ENCODE peak calls at places on chromosome 5, in seven cellular contexts. One of them, this sample, is unnamed.
A peak's percentile ranks its signal among the peaks of the same experiment; 100 is the strongest.

GRCh38 chr5:6471252-6471651 is 22.6 kb downstream of the UBE2QL1 start:
- DNase-seq in SK-N-SH: no peak
- DNase-seq in HepG2: no peak
- DNase-seq in HCT116: no peak
- DNase-seq in K562: no peak
- DNase-seq in H1: no peak
- DNase-seq in GM12878: no peak
- DNase-seq in this sample: no peak

GRCh38 chr5:33371660-33372059 is 69.1 kb upstream of the TARS1 start:
- DNase-seq in SK-N-SH: no peak
- DNase-seq in HepG2: no peak
- DNase-seq in HCT116: no peak
- DNase-seq in K562: no peak
- DNase-seq in H1: no peak
- DNase-seq in GM12878: no peak
- DNase-seq in this sample: no peak

GRCh38 chr5:169626779-169627178 is 10.3 kb upstream of the DOCK2 start:
- DNase-seq in SK-N-SH: no peak
- DNase-seq in HepG2: no peak
- DNase-seq in HCT116: no peak
- DNase-seq in K562: no peak
- DNase-seq in H1: no peak
- DNase-seq in GM12878: no peak
- DNase-seq in this sample: no peak

GRCh38 chr5:134603059-134603458 is 29.6 kb downstream of the SAR1B start:
- DNase-seq in SK-N-SH: no peak
- DNase-seq in HepG2: no peak
- DNase-seq in HCT116: no peak
- DNase-seq in K562: no peak
- DNase-seq in H1: no peak
- DNase-seq in GM12878: no peak
- DNase-seq in this sample: no peak

GRCh38 chr5:68746220-68747076 is 347.4 kb upstream of the SLC30A5 start:
- DNase-seq in SK-N-SH: no peak
- DNase-seq in HepG2: no peak
- DNase-seq in HCT116: no peak
- DNase-seq in K562: no peak
- DNase-seq in H1: no peak
- DNase-seq in GM12878: no peak
- DNase-seq in this sample: no peak

GRCh38 chr5:5979362-5979760 is 399.0 kb downstream of the MED10 start:
- DNase-seq in SK-N-SH: no peak
- DNase-seq in HepG2: no peak
- DNase-seq in HCT116: no peak
- DNase-seq in K562: no peak
- DNase-seq in H1: no peak
- DNase-seq in GM12878: no peak
- DNase-seq in this sample: no peak

GRCh38 chr5:125654392-125654791 is 768.8 kb upstream of the GRAMD2B start:
- DNase-seq in SK-N-SH: no peak
- DNase-seq in HepG2: no peak
- DNase-seq in HCT116: no peak
- DNase-seq in K562: no peak
- DNase-seq in H1: no peak
- DNase-seq in GM12878: no peak
- DNase-seq in this sample: no peak

GRCh38 chr5:111950660-111951059 is 193.7 kb upstream of the NREP start:
- DNase-seq in SK-N-SH: no peak
- DNase-seq in HepG2: no peak
- DNase-seq in HCT116: no peak
- DNase-seq in K562: no peak
- DNase-seq in H1: no peak
- DNase-seq in GM12878: no peak
- DNase-seq in this sample: no peak

GRCh38 chr5:36701085-36701691 is 94.8 kb downstream of the SLC1A3 start:
- DNase-seq in SK-N-SH: no peak
- DNase-seq in HepG2: no peak
- DNase-seq in HCT116: no peak
- DNase-seq in K562: no peak
- DNase-seq in H1: no peak
- DNase-seq in GM12878: peak; percentile 55
- DNase-seq in this sample: no peak

GRCh38 chr5:116137544-116138378 is 52.9 kb downstream of the COMMD10 start:
- DNase-seq in SK-N-SH: peak; percentile 37
- DNase-seq in HepG2: peak; percentile 46
- DNase-seq in HCT116: peak; percentile 41
- DNase-seq in K562: peak; percentile 27
- DNase-seq in H1: no peak
- DNase-seq in GM12878: peak; percentile 12
- DNase-seq in this sample: peak; percentile 62

GRCh38 chr5:82465235-82465634 is 187.1 kb upstream of the RPS23 start:
- DNase-seq in SK-N-SH: no peak
- DNase-seq in HepG2: peak; percentile 28
- DNase-seq in HCT116: no peak
- DNase-seq in K562: no peak
- DNase-seq in H1: no peak
- DNase-seq in GM12878: no peak
- DNase-seq in this sample: no peak

GRCh38 chr5:95748133-95748532 is 17.0 kb downstream of the RHOBTB3 start:
- DNase-seq in SK-N-SH: no peak
- DNase-seq in HepG2: peak; percentile 36
- DNase-seq in HCT116: no peak
- DNase-seq in K562: no peak
- DNase-seq in H1: no peak
- DNase-seq in GM12878: no peak
- DNase-seq in this sample: no peak

GRCh38 chr5:136042665-136043121 is 13.9 kb downstream of the TGFBI start:
- DNase-seq in SK-N-SH: no peak
- DNase-seq in HepG2: peak; percentile 29
- DNase-seq in HCT116: no peak
- DNase-seq in K562: no peak
- DNase-seq in H1: no peak
- DNase-seq in GM12878: no peak
- DNase-seq in this sample: no peak

GRCh38 chr5:151683444-151683843 is 3.3 kb downstream of the SPARC start:
- DNase-seq in SK-N-SH: no peak
- DNase-seq in HepG2: no peak
- DNase-seq in HCT116: no peak
- DNase-seq in K562: no peak
- DNase-seq in H1: no peak
- DNase-seq in GM12878: no peak
- DNase-seq in this sample: no peak

GRCh38 chr5:159208508-159209437 is 580 bp downstream of the RNF145 start:
- DNase-seq in SK-N-SH: peak; percentile 73
- DNase-seq in HepG2: peak; percentile 9
- DNase-seq in HCT116: no peak
- DNase-seq in K562: peak; percentile 46
- DNase-seq in H1: no peak
- DNase-seq in GM12878: no peak
- DNase-seq in this sample: peak; percentile 23

GRCh38 chr5:44774279-44774880 is 34.4 kb upstream of the MRPS30 start:
- DNase-seq in SK-N-SH: peak; percentile 20
- DNase-seq in HepG2: peak; percentile 34
- DNase-seq in HCT116: peak; percentile 38
- DNase-seq in K562: peak; percentile 31
- DNase-seq in H1: no peak
- DNase-seq in GM12878: no peak
- DNase-seq in this sample: peak; percentile 70

GRCh38 chr5:112546946-112547647 is 128.0 kb upstream of the EPB41L4A start:
- DNase-seq in SK-N-SH: no peak
- DNase-seq in HepG2: no peak
- DNase-seq in HCT116: no peak
- DNase-seq in K562: no peak
- DNase-seq in H1: no peak
- DNase-seq in GM12878: no peak
- DNase-seq in this sample: no peak

GRCh38 chr5:176352116-176352878 is 9.3 kb downstream of the KIAA1191 start:
- DNase-seq in SK-N-SH: no peak
- DNase-seq in HepG2: no peak
- DNase-seq in HCT116: no peak
- DNase-seq in K562: no peak
- DNase-seq in H1: no peak
- DNase-seq in GM12878: peak; percentile 45
- DNase-seq in this sample: peak; percentile 28

GRCh38 chr5:145101246-145101645 is 733.9 kb downstream of the PRELID2 start:
- DNase-seq in SK-N-SH: no peak
- DNase-seq in HepG2: peak; percentile 2
- DNase-seq in HCT116: peak; percentile 2
- DNase-seq in K562: no peak
- DNase-seq in H1: no peak
- DNase-seq in GM12878: no peak
- DNase-seq in this sample: peak; percentile 15

GRCh38 chr5:150618588-150619281 is 21.7 kb upstream of the SYNPO start:
- DNase-seq in SK-N-SH: peak; percentile 61
- DNase-seq in HepG2: no peak
- DNase-seq in HCT116: no peak
- DNase-seq in K562: no peak
- DNase-seq in H1: no peak
- DNase-seq in GM12878: no peak
- DNase-seq in this sample: no peak

GRCh38 chr5:1686066-1686802 is 113.4 kb downstream of the MRPL36 start:
- DNase-seq in SK-N-SH: no peak
- DNase-seq in HepG2: no peak
- DNase-seq in HCT116: no peak
- DNase-seq in K562: no peak
- DNase-seq in H1: no peak
- DNase-seq in GM12878: no peak
- DNase-seq in this sample: no peak

GRCh38 chr5:82849885-82850284 is 227.3 kb downstream of the TMEM167A start:
- DNase-seq in SK-N-SH: no peak
- DNase-seq in HepG2: no peak
- DNase-seq in HCT116: no peak
- DNase-seq in K562: no peak
- DNase-seq in H1: no peak
- DNase-seq in GM12878: no peak
- DNase-seq in this sample: no peak

GRCh38 chr5:76388236-76388635 is 14.8 kb upstream of the IQGAP2 start:
- DNase-seq in SK-N-SH: no peak
- DNase-seq in HepG2: no peak
- DNase-seq in HCT116: no peak
- DNase-seq in K562: no peak
- DNase-seq in H1: no peak
- DNase-seq in GM12878: no peak
- DNase-seq in this sample: no peak
- TF ChIP-seq JUND in SK-N-SH: no peak
- TF ChIP-seq JUND in HepG2: no peak
- TF ChIP-seq JUND in HCT116: no peak
- TF ChIP-seq JUND in K562: no peak
- TF ChIP-seq JUND in H1: no peak
- TF ChIP-seq JUND in GM12878: no peak
- TF ChIP-seq JUND in this sample: no peak

GRCh38 chr5:120615967-120616645 is 152.0 kb downstream of the PRR16 start:
- DNase-seq in SK-N-SH: no peak
- DNase-seq in HepG2: no peak
- DNase-seq in HCT116: no peak
- DNase-seq in K562: no peak
- DNase-seq in H1: no peak
- DNase-seq in GM12878: no peak
- DNase-seq in this sample: no peak
- TF ChIP-seq JUND in SK-N-SH: peak; percentile 71
- TF ChIP-seq JUND in HepG2: no peak
- TF ChIP-seq JUND in HCT116: no peak
- TF ChIP-seq JUND in K562: no peak
- TF ChIP-seq JUND in H1: no peak
- TF ChIP-seq JUND in GM12878: no peak
- TF ChIP-seq JUND in this sample: no peak

GRCh38 chr5:79349047-79349446 is 113.1 kb downstream of the JMY start:
- DNase-seq in SK-N-SH: no peak
- DNase-seq in HepG2: no peak
- DNase-seq in HCT116: no peak
- DNase-seq in K562: no peak
- DNase-seq in H1: no peak
- DNase-seq in GM12878: no peak
- DNase-seq in this sample: no peak

DNA sequence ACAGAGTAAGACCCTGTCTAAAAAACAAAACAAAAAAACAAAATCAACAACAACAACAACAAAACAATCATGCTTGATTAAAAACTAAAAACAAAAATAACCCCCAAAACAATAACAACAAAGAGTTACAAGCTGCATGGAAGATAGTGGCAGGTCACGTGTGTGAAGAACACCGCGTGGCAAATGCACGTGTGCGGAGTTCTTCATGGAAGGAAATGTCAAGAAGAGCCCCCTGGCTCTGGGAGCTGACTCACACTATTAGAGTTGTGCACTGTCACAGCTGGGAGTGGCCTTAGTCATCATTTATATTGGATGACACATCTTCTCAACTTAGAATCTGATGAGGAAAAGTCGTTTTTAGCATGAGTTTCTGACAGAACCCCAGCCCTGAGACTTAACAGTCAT is 110.5 kb downstream of the JMY start:
- DNase-seq in SK-N-SH: no peak
- DNase-seq in HepG2: no peak
- DNase-seq in HCT116: peak; percentile 56
- DNase-seq in K562: peak; percentile 54
- DNase-seq in H1: no peak
- DNase-seq in GM12878: no peak
- DNase-seq in this sample: no peak
- TF ChIP-seq JUND in SK-N-SH: no peak
- TF ChIP-seq JUND in HepG2: no peak
- TF ChIP-seq JUND in HCT116: peak; percentile 77
- TF ChIP-seq JUND in K562: peak; percentile 89
- TF ChIP-seq JUND in H1: no peak
- TF ChIP-seq JUND in GM12878: no peak
- TF ChIP-seq JUND in this sample: no peak

GRCh38 chr5:171157775-171158174 is 151.3 kb upstream of the TLX3 start:
- DNase-seq in SK-N-SH: peak; percentile 77
- DNase-seq in HepG2: no peak
- DNase-seq in HCT116: no peak
- DNase-seq in K562: no peak
- DNase-seq in H1: no peak
- DNase-seq in GM12878: no peak
- DNase-seq in this sample: no peak

GRCh38 chr5:171158581-171158980 is 150.5 kb upstream of the TLX3 start:
- DNase-seq in SK-N-SH: no peak
- DNase-seq in HepG2: no peak
- DNase-seq in HCT116: no peak
- DNase-seq in K562: no peak
- DNase-seq in H1: no peak
- DNase-seq in GM12878: no peak
- DNase-seq in this sample: no peak

GRCh38 chr5:171152382-171152781 is 156.7 kb upstream of the TLX3 start:
- DNase-seq in SK-N-SH: peak; percentile 17
- DNase-seq in HepG2: no peak
- DNase-seq in HCT116: peak; percentile 22
- DNase-seq in K562: peak; percentile 9
- DNase-seq in H1: no peak
- DNase-seq in GM12878: no peak
- DNase-seq in this sample: peak; percentile 35

GRCh38 chr5:171157233-171157632 is 151.8 kb upstream of the TLX3 start:
- DNase-seq in SK-N-SH: no peak
- DNase-seq in HepG2: no peak
- DNase-seq in HCT116: no peak
- DNase-seq in K562: no peak
- DNase-seq in H1: no peak
- DNase-seq in GM12878: no peak
- DNase-seq in this sample: no peak

DNA sequence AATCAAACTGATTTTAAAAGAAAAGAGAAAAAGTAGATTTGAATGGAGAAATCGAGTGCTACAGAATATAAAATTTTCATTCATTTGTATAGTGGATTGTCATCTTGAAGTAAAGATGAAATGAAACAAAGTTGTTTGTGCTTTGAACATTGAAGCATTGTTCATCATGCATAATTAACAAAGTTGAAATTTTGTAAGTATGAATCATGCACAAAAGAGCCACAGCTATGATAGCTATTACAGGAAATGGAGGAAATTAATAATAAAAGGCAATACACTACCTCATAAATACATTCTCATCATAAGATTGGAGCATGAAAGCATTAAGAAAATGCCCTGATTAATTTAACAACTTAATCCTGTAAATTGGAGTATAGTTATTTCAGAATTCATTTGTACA is 153.4 kb upstream of the TLX3 start:
- DNase-seq in SK-N-SH: no peak
- DNase-seq in HepG2: no peak
- DNase-seq in HCT116: no peak
- DNase-seq in K562: no peak
- DNase-seq in H1: no peak
- DNase-seq in GM12878: no peak
- DNase-seq in this sample: no peak
- TF ChIP-seq JUND in SK-N-SH: peak; percentile 20
- TF ChIP-seq JUND in HepG2: no peak
- TF ChIP-seq JUND in HCT116: no peak
- TF ChIP-seq JUND in K562: no peak
- TF ChIP-seq JUND in H1: no peak
- TF ChIP-seq JUND in GM12878: no peak
- TF ChIP-seq JUND in this sample: no peak